ENCODE peak calls at places on chromosome 5, in ten cellular contexts. One of them, this sample, is unnamed.

GRCh38 chr5:173062141-173062540 is 6.0 kb downstream of the CREBRF start:
- DNase-seq in heart left ventricle: no peak
- DNase-seq in mesothelial cell of epicardium: no peak
- DNase-seq in astrocyte of the spinal cord: no peak
- DNase-seq in AG04449: no peak
- DNase-seq in kidney epithelial cell: no peak
- DNase-seq in endothelial cell: no peak
- DNase-seq in AG04450: no peak
- DNase-seq in AG09319: no peak
- DNase-seq in IMR-90: no peak
- DNase-seq in this sample: no peak

GRCh38 chr5:171863928-171864327 is 78.3 kb downstream of the SMIM23 start:
- DNase-seq in heart left ventricle: no peak
- DNase-seq in mesothelial cell of epicardium: no peak
- DNase-seq in astrocyte of the spinal cord: peak
- DNase-seq in AG04449: peak
- DNase-seq in kidney epithelial cell: peak
- DNase-seq in endothelial cell: no peak
- DNase-seq in AG04450: peak
- DNase-seq in AG09319: no peak
- DNase-seq in IMR-90: peak
- DNase-seq in this sample: no peak

GRCh38 chr5:93017854-93018253 is 563.2 kb downstream of the NR2F1-AS1 start:
- DNase-seq in heart left ventricle: no peak
- DNase-seq in mesothelial cell of epicardium: no peak
- DNase-seq in astrocyte of the spinal cord: peak
- DNase-seq in AG04449: peak
- DNase-seq in kidney epithelial cell: peak
- DNase-seq in endothelial cell: no peak
- DNase-seq in AG04450: peak
- DNase-seq in AG09319: peak
- DNase-seq in IMR-90: peak
- DNase-seq in this sample: no peak

GRCh38 chr5:107790671-107791070 is 119.9 kb upstream of the EFNA5 start:
- DNase-seq in heart left ventricle: no peak
- DNase-seq in mesothelial cell of epicardium: no peak
- DNase-seq in astrocyte of the spinal cord: no peak
- DNase-seq in AG04449: no peak
- DNase-seq in kidney epithelial cell: no peak
- DNase-seq in endothelial cell: no peak
- DNase-seq in AG04450: no peak
- DNase-seq in AG09319: no peak
- DNase-seq in IMR-90: no peak
- DNase-seq in this sample: no peak

GRCh38 chr5:131396015-131396414 is 132.2 kb downstream of the CDC42SE2 start:
- DNase-seq in heart left ventricle: no peak
- DNase-seq in mesothelial cell of epicardium: no peak
- DNase-seq in astrocyte of the spinal cord: no peak
- DNase-seq in AG04449: no peak
- DNase-seq in kidney epithelial cell: no peak
- DNase-seq in endothelial cell: no peak
- DNase-seq in AG04450: no peak
- DNase-seq in AG09319: no peak
- DNase-seq in IMR-90: no peak
- DNase-seq in this sample: no peak

GRCh38 chr5:107555425-107556090 is 115.2 kb downstream of the EFNA5 start:
- DNase-seq in heart left ventricle: no peak
- DNase-seq in mesothelial cell of epicardium: no peak
- DNase-seq in astrocyte of the spinal cord: peak
- DNase-seq in AG04449: peak
- DNase-seq in kidney epithelial cell: no peak
- DNase-seq in endothelial cell: no peak
- DNase-seq in AG04450: peak
- DNase-seq in AG09319: no peak
- DNase-seq in IMR-90: peak
- DNase-seq in this sample: no peak

GRCh38 chr5:139141841-139142240 is 56.3 kb downstream of the SIL1 start:
- DNase-seq in heart left ventricle: peak
- DNase-seq in mesothelial cell of epicardium: no peak
- DNase-seq in astrocyte of the spinal cord: peak
- DNase-seq in AG04449: no peak
- DNase-seq in kidney epithelial cell: no peak
- DNase-seq in endothelial cell: no peak
- DNase-seq in AG04450: peak
- DNase-seq in AG09319: peak
- DNase-seq in IMR-90: peak
- DNase-seq in this sample: no peak

GRCh38 chr5:37628876-37629275 is 211.0 kb downstream of the GDNF start:
- DNase-seq in heart left ventricle: no peak
- DNase-seq in mesothelial cell of epicardium: no peak
- DNase-seq in astrocyte of the spinal cord: no peak
- DNase-seq in AG04449: no peak
- DNase-seq in kidney epithelial cell: no peak
- DNase-seq in endothelial cell: no peak
- DNase-seq in AG04450: no peak
- DNase-seq in AG09319: no peak
- DNase-seq in IMR-90: no peak
- DNase-seq in this sample: no peak

GRCh38 chr5:69250593-69250992 is 15.9 kb downstream of the CDK7 start:
- DNase-seq in heart left ventricle: no peak
- DNase-seq in mesothelial cell of epicardium: no peak
- DNase-seq in astrocyte of the spinal cord: no peak
- DNase-seq in AG04449: no peak
- DNase-seq in kidney epithelial cell: no peak
- DNase-seq in endothelial cell: no peak
- DNase-seq in AG04450: no peak
- DNase-seq in AG09319: no peak
- DNase-seq in IMR-90: no peak
- DNase-seq in this sample: no peak

GRCh38 chr5:87776785-87777184 is 364.1 kb upstream of the CCNH start:
- DNase-seq in heart left ventricle: no peak
- DNase-seq in mesothelial cell of epicardium: no peak
- DNase-seq in astrocyte of the spinal cord: no peak
- DNase-seq in AG04449: no peak
- DNase-seq in kidney epithelial cell: no peak
- DNase-seq in endothelial cell: no peak
- DNase-seq in AG04450: no peak
- DNase-seq in AG09319: no peak
- DNase-seq in IMR-90: no peak
- DNase-seq in this sample: no peak

GRCh38 chr5:135398855-135399837 is at the start of gene MACROH2A1:
- DNase-seq in heart left ventricle: peak
- DNase-seq in mesothelial cell of epicardium: peak
- DNase-seq in astrocyte of the spinal cord: peak
- DNase-seq in AG04449: no peak
- DNase-seq in kidney epithelial cell: no peak
- DNase-seq in endothelial cell: peak
- DNase-seq in AG04450: no peak
- DNase-seq in AG09319: peak
- DNase-seq in IMR-90: peak
- DNase-seq in this sample: peak

GRCh38 chr5:151622367-151623097 is 31.4 kb upstream of the FAT2 start:
- DNase-seq in heart left ventricle: no peak
- DNase-seq in mesothelial cell of epicardium: no peak
- DNase-seq in astrocyte of the spinal cord: no peak
- DNase-seq in AG04449: no peak
- DNase-seq in kidney epithelial cell: no peak
- DNase-seq in endothelial cell: no peak
- DNase-seq in AG04450: no peak
- DNase-seq in AG09319: no peak
- DNase-seq in IMR-90: no peak
- DNase-seq in this sample: no peak

GRCh38 chr5:60740322-60740721 is 40.4 kb upstream of the DEPDC1B start:
- DNase-seq in heart left ventricle: no peak
- DNase-seq in mesothelial cell of epicardium: no peak
- DNase-seq in astrocyte of the spinal cord: no peak
- DNase-seq in AG04449: no peak
- DNase-seq in kidney epithelial cell: no peak
- DNase-seq in endothelial cell: no peak
- DNase-seq in AG04450: no peak
- DNase-seq in AG09319: no peak
- DNase-seq in IMR-90: no peak
- DNase-seq in this sample: no peak

GRCh38 chr5:80481019-80481893 is 6.6 kb upstream of the FAM151B start:
- DNase-seq in heart left ventricle: no peak
- DNase-seq in mesothelial cell of epicardium: no peak
- DNase-seq in astrocyte of the spinal cord: peak
- DNase-seq in AG04449: no peak
- DNase-seq in kidney epithelial cell: no peak
- DNase-seq in endothelial cell: peak
- DNase-seq in AG04450: no peak
- DNase-seq in AG09319: peak
- DNase-seq in IMR-90: peak
- DNase-seq in this sample: no peak

GRCh38 chr5:76616206-76616605 is 7.0 kb downstream of the F2RL2 start:
- DNase-seq in heart left ventricle: no peak
- DNase-seq in mesothelial cell of epicardium: no peak
- DNase-seq in astrocyte of the spinal cord: no peak
- DNase-seq in AG04449: no peak
- DNase-seq in kidney epithelial cell: no peak
- DNase-seq in endothelial cell: no peak
- DNase-seq in AG04450: no peak
- DNase-seq in AG09319: no peak
- DNase-seq in IMR-90: no peak
- DNase-seq in this sample: no peak

GRCh38 chr5:54837939-54838457 is 147.4 kb downstream of the ESM1 start:
- DNase-seq in heart left ventricle: no peak
- DNase-seq in mesothelial cell of epicardium: no peak
- DNase-seq in astrocyte of the spinal cord: no peak
- DNase-seq in AG04449: no peak
- DNase-seq in kidney epithelial cell: no peak
- DNase-seq in endothelial cell: no peak
- DNase-seq in AG04450: no peak
- DNase-seq in AG09319: no peak
- DNase-seq in IMR-90: peak
- DNase-seq in this sample: no peak

GRCh38 chr5:30908356-30908755 is 285.1 kb upstream of the CDH6 start:
- DNase-seq in heart left ventricle: no peak
- DNase-seq in mesothelial cell of epicardium: no peak
- DNase-seq in astrocyte of the spinal cord: no peak
- DNase-seq in AG04449: no peak
- DNase-seq in kidney epithelial cell: no peak
- DNase-seq in endothelial cell: no peak
- DNase-seq in AG04450: no peak
- DNase-seq in AG09319: no peak
- DNase-seq in IMR-90: no peak
- DNase-seq in this sample: no peak

GRCh38 chr5:59738039-59738438 is 155.5 kb downstream of the PDE4D start:
- DNase-seq in heart left ventricle: no peak
- DNase-seq in mesothelial cell of epicardium: no peak
- DNase-seq in astrocyte of the spinal cord: no peak
- DNase-seq in AG04449: no peak
- DNase-seq in kidney epithelial cell: no peak
- DNase-seq in endothelial cell: no peak
- DNase-seq in AG04450: no peak
- DNase-seq in AG09319: no peak
- DNase-seq in IMR-90: no peak
- DNase-seq in this sample: no peak

GRCh38 chr5:75412111-75412990 is 75.3 kb downstream of the HMGCR start:
- DNase-seq in heart left ventricle: no peak
- DNase-seq in mesothelial cell of epicardium: no peak
- DNase-seq in astrocyte of the spinal cord: peak
- DNase-seq in AG04449: peak
- DNase-seq in kidney epithelial cell: peak
- DNase-seq in endothelial cell: no peak
- DNase-seq in AG04450: peak
- DNase-seq in AG09319: no peak
- DNase-seq in IMR-90: peak
- DNase-seq in this sample: no peak
- TF ChIP-seq CTCF in heart left ventricle: no peak
- TF ChIP-seq CTCF in mesothelial cell of epicardium: peak
- TF ChIP-seq CTCF in astrocyte of the spinal cord: peak
- TF ChIP-seq CTCF in AG04449: peak
- TF ChIP-seq CTCF in kidney epithelial cell: no peak
- TF ChIP-seq CTCF in endothelial cell: peak
- TF ChIP-seq CTCF in AG04450: peak
- TF ChIP-seq CTCF in AG09319: peak
- TF ChIP-seq CTCF in IMR-90: peak
- TF ChIP-seq CTCF in this sample: peak

DNA sequence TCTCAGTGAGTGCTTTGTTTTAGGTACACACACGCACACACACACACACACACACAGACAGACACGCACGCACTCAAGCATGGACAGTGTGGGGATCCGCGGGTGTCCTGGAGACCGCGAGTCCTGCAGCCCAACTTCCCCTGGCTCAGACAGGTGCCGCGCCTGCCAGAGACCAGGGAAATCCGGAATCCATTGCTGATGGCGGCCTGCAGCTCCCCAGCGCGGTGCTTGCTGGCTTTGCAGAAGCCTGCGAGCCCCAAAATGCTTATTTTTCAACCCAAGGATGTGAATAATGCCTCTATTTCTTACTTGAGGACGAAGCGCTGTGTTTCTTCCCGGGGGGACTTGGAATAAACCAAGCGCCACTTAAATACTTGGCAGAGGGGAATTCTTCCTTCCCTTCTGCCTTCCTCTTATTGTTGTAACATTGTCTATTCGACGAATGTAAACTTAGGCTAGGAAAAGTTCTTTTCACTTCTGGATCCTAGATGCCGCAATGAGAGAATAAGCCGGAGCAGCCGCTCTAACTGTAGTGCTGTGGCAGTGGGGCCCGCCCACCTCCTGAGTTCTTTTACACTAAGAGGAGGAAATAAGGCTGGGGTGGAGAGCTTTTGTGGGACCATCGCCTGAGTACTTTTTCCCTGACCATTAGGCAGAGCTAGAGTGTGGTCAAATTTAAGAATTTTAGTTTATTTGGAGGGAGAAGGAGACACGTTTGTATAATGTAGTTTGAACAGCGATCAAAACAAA is 804 bp downstream of the ITGA2 start:
- DNase-seq in heart left ventricle: peak
- DNase-seq in mesothelial cell of epicardium: no peak
- DNase-seq in astrocyte of the spinal cord: peak
- DNase-seq in AG04449: no peak
- DNase-seq in kidney epithelial cell: no peak
- DNase-seq in endothelial cell: peak
- DNase-seq in AG04450: no peak
- DNase-seq in AG09319: no peak
- DNase-seq in IMR-90: peak
- DNase-seq in this sample: no peak
- TF ChIP-seq CTCF in heart left ventricle: peak
- TF ChIP-seq CTCF in mesothelial cell of epicardium: no peak
- TF ChIP-seq CTCF in astrocyte of the spinal cord: peak
- TF ChIP-seq CTCF in AG04449: peak
- TF ChIP-seq CTCF in kidney epithelial cell: peak
- TF ChIP-seq CTCF in endothelial cell: no peak
- TF ChIP-seq CTCF in AG04450: peak
- TF ChIP-seq CTCF in AG09319: peak
- TF ChIP-seq CTCF in IMR-90: peak
- TF ChIP-seq CTCF in this sample: peak

GRCh38 chr5:168086104-168086610 is 205.3 kb upstream of the WWC1 start:
- DNase-seq in heart left ventricle: no peak
- DNase-seq in mesothelial cell of epicardium: no peak
- DNase-seq in astrocyte of the spinal cord: no peak
- DNase-seq in AG04449: peak
- DNase-seq in kidney epithelial cell: peak
- DNase-seq in endothelial cell: no peak
- DNase-seq in AG04450: no peak
- DNase-seq in AG09319: no peak
- DNase-seq in IMR-90: no peak
- DNase-seq in this sample: no peak
- TF ChIP-seq CTCF in heart left ventricle: no peak
- TF ChIP-seq CTCF in mesothelial cell of epicardium: no peak
- TF ChIP-seq CTCF in astrocyte of the spinal cord: no peak
- TF ChIP-seq CTCF in AG04449: peak
- TF ChIP-seq CTCF in kidney epithelial cell: peak
- TF ChIP-seq CTCF in endothelial cell: no peak
- TF ChIP-seq CTCF in AG04450: no peak
- TF ChIP-seq CTCF in AG09319: no peak
- TF ChIP-seq CTCF in IMR-90: no peak
- TF ChIP-seq CTCF in this sample: peak

GRCh38 chr5:149151717-149152116 is 10.4 kb downstream of the ABLIM3 start:
- DNase-seq in heart left ventricle: no peak
- DNase-seq in mesothelial cell of epicardium: no peak
- DNase-seq in astrocyte of the spinal cord: no peak
- DNase-seq in AG04449: no peak
- DNase-seq in kidney epithelial cell: no peak
- DNase-seq in endothelial cell: no peak
- DNase-seq in AG04450: no peak
- DNase-seq in AG09319: no peak
- DNase-seq in IMR-90: peak
- DNase-seq in this sample: no peak
- TF ChIP-seq CTCF in heart left ventricle: peak
- TF ChIP-seq CTCF in mesothelial cell of epicardium: peak
- TF ChIP-seq CTCF in astrocyte of the spinal cord: no peak
- TF ChIP-seq CTCF in AG04449: no peak
- TF ChIP-seq CTCF in kidney epithelial cell: peak
- TF ChIP-seq CTCF in endothelial cell: peak
- TF ChIP-seq CTCF in AG04450: peak
- TF ChIP-seq CTCF in AG09319: peak
- TF ChIP-seq CTCF in IMR-90: peak
- TF ChIP-seq CTCF in this sample: peak